ENCODE peak calls at places on chromosomes 11 and 22, in five cellular contexts. X is IMR-90, L is trophoblast cell, R is H1, U is mesenchymal stem cell. D is an unnamed sample.

GRCh38 chr11:32918427-32918826 is 25.8 kb downstream of the QSER1 start:
- DNase-seq in L (peak; percentile 43), R (no peak), X (peak; percentile 6), U (no peak), D (no peak)

GRCh38 chr11:64900263-64900678 is 16.7 kb downstream of the ATG2A start:
- DNase-seq in U (no peak), L (no peak), X (peak; percentile 13), R (no peak), D (no peak)

GRCh38 chr11:117831661-117832415 is 7.3 kb upstream of the FXYD2 start:
- DNase-seq in L (no peak), U (no peak), R (peak; percentile 29), X (no peak), D (no peak)

GRCh38 chr11:88623536-88623935 is 286.0 kb upstream of the CTSC start:
- DNase-seq in U (no peak), L (peak; percentile 23), R (no peak), X (peak; percentile 14), D (no peak)

GRCh38 chr11:104970756-104971155 is 2.4 kb upstream of the CASP4 start:
- DNase-seq in X (no peak), R (no peak), L (no peak), U (no peak), D (no peak)

GRCh38 chr11:130786987-130787688 is 129.1 kb downstream of the SNX19 start:
- DNase-seq in R (no peak), U (no peak), X (peak; percentile 46), L (no peak), D (no peak)

GRCh38 chr11:2977113-2977512 is 15.0 kb downstream of the NAP1L4 start:
- DNase-seq in L (no peak), R (no peak), U (no peak), X (no peak), D (no peak)

GRCh38 chr11:118614511-118614910 is 7.1 kb downstream of the PHLDB1 start:
- DNase-seq in R (peak; percentile 46), L (no peak), X (no peak), U (no peak), D (no peak)

GRCh38 chr11:45146072-45147016 is at the start of gene PRDM11:
- DNase-seq in R (peak; percentile 65), U (peak; percentile 85), L (peak; percentile 82), X (peak; percentile 72), D (peak; percentile 47)

GRCh38 chr22:46076651-46077339 is 73.5 kb upstream of the PPARA start:
- DNase-seq in X (peak; percentile 37), U (no peak), R (no peak), L (no peak), D (no peak)

GRCh38 chr11:17171342-17171741 is 36.4 kb downstream of the PIK3C2A start:
- DNase-seq in X (peak; percentile 60), U (peak; percentile 17), L (peak; percentile 82), R (no peak), D (no peak)

GRCh38 chr11:26350002-26350401 is 18.1 kb downstream of the ANO3 start:
- DNase-seq in R (no peak), U (no peak), X (no peak), L (no peak), D (no peak)

GRCh38 chr22:45896153-45896951 is 80.6 kb downstream of the WNT7B start:
- DNase-seq in R (peak; percentile 79), X (no peak), U (no peak), L (peak; percentile 64), D (no peak)

GRCh38 chr11:75811485-75811884 is 3.5 kb upstream of the UVRAG start:
- DNase-seq in X (no peak), U (no peak), R (no peak), L (no peak), D (no peak)

GRCh38 chr11:27385245-27385644 is 22.2 kb upstream of the CCDC34 start:
- DNase-seq in U (peak; percentile 76), X (peak; percentile 82), R (no peak), L (peak; percentile 73), D (no peak)

GRCh38 chr11:57614234-57614772 is 16.8 kb downstream of the SERPING1 start:
- DNase-seq in L (peak; percentile 77), U (no peak), X (no peak), R (no peak), D (no peak)

GRCh38 chr11:65487467-65488272 is 11.2 kb upstream of the MALAT1 start:
- DNase-seq in X (peak; percentile 100), U (peak; percentile 100), L (peak; percentile 100), R (peak; percentile 95), D (peak; percentile 99)

GRCh38 chr22:42925598-42925997 is 68.5 kb upstream of the ARFGAP3 start:
- DNase-seq in X (no peak), U (no peak), L (no peak), R (no peak), D (no peak)

GRCh38 chr11:6315811-6316425 is 4.4 kb downstream of the CAVIN3 start:
- DNase-seq in U (peak; percentile 73), X (peak; percentile 65), R (peak; percentile 65), L (peak; percentile 77), D (peak; percentile 64)

GRCh38 chr11:69992943-69993694 is 85.0 kb upstream of the ANO1 start:
- DNase-seq in R (no peak), X (no peak), U (no peak), L (peak; percentile 47), D (no peak)

GRCh38 chr11:68942751-68943271 is 38.0 kb downstream of the MRGPRD start:
- DNase-seq in U (no peak), L (no peak), R (no peak), X (no peak), D (no peak)

GRCh38 chr22:23408321-23408720 is 171.8 kb downstream of the IGLL1 start:
- DNase-seq in X (no peak), R (no peak), L (peak; percentile 56), U (no peak), D (no peak)

GRCh38 chr11:5488798-5489399 is 414 bp downstream of the OR52D1 start:
- DNase-seq in X (no peak), U (no peak), L (no peak), R (no peak), D (no peak)

DNA sequence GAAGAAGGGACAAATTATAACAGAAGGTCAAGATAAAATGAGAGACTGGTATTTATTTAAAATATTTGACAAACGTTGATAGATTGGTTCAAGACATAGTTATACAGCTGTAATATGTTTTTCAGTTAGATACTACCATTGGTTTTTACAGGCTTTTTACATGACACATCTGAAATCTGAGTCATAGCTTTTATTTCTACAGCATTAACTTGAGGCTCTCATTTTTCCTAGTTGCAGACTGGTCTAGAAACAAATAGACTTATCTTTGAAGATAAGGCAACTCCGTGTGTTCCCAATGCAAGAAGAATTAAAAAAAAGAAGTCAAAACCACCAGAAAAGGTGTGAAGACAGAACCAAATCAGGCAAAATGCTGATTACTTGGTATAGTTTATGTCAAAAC is 31.3 kb downstream of the CEP57 start:
- DNase-seq in L (no peak), U (peak; percentile 45), X (peak; percentile 77), R (no peak), D (no peak)
- H3K36me3 ChIP-seq in L (peaks cover 7% of the 10 kb centered on the region), U (peaks cover 70% of the 10 kb centered on the region), X (peaks cover 5% of the 10 kb centered on the region), R (peaks cover 18% of the 10 kb centered on the region), D (peaks cover 92% of the 10 kb centered on the region)

GRCh38 chr11:125226701-125227100 is 62.1 kb downstream of the PKNOX2 start:
- DNase-seq in U (no peak), L (no peak), R (no peak), X (no peak), D (no peak)

GRCh38 chr11:125228425-125228824 is 63.9 kb downstream of the PKNOX2 start:
- DNase-seq in L (no peak), R (no peak), X (no peak), U (no peak), D (no peak)

GRCh38 chr11:125227151-125227550 is 62.6 kb downstream of the PKNOX2 start:
- DNase-seq in L (no peak), X (no peak), R (no peak), U (no peak), D (no peak)

GRCh38 chr11:125229916-125230315 is 65.4 kb downstream of the PKNOX2 start:
- DNase-seq in U (no peak), X (no peak), L (no peak), R (no peak), D (no peak)

DNA sequence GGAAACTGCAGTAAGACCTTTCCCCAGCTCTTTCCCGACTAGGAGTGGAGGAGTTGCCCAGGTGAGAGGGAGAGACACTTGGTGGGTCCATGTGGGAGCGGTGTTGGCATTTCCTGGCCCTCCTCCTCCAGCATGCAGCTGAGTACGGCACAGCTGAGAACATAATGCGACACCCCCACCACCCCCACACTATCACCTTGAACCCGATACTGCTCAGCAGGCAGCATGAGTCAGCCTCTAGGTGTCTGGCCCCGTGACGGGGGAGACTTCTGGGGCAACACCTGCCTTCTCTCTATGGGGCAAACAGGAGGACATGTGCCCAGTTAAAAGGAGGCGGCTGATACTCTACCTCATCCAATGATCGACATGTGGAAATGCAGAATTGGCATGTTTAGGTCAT is 64.5 kb downstream of the PKNOX2 start:
- DNase-seq in L (no peak), X (no peak), U (no peak), R (no peak), D (no peak)
- H3K14ac ChIP-seq in L (no peak overlapping the region), X (no peak overlapping the region), U (no peak overlapping the region), R (no peak overlapping the region), D (no peak overlapping the region)

GRCh38 chr11:46675288-46675851 is 25.0 kb downstream of the ARHGAP1 start:
- DNase-seq in R (no peak), X (peak; percentile 72), U (peak; percentile 61), L (no peak), D (no peak)
- H3K36me3 ChIP-seq in R (peaks cover 32% of the 10 kb centered on the region), X (peaks cover 58% of the 10 kb centered on the region), U (peaks cover 79% of the 10 kb centered on the region), L (peaks cover 53% of the 10 kb centered on the region), D (peaks cover 71% of the 10 kb centered on the region)

GRCh38 chr11:119739021-119739703 is 10.2 kb upstream of the NECTIN1 start:
- DNase-seq in L (no peak), R (no peak), U (no peak), X (no peak), D (no peak)

GRCh38 chr11:119743041-119743440 is 14.0 kb upstream of the NECTIN1 start:
- DNase-seq in R (no peak), L (no peak), X (no peak), U (no peak), D (no peak)

GRCh38 chr11:119742263-119742861 is 13.4 kb upstream of the NECTIN1 start:
- DNase-seq in X (no peak), R (peak; percentile 78), U (peak; percentile 19), L (no peak), D (peak; percentile 44)

GRCh38 chr11:119739975-119740374 is 11.0 kb upstream of the NECTIN1 start:
- DNase-seq in L (no peak), U (no peak), X (no peak), R (no peak), D (no peak)

GRCh38 chr11:119741369-119742262 is 12.6 kb upstream of the NECTIN1 start:
- DNase-seq in X (no peak), R (peak; percentile 95), L (peak; percentile 45), U (peak; percentile 41), D (peak; percentile 56)
- H3K14ac ChIP-seq in X (no peak overlapping the region), R (no peak overlapping the region), L (no peak overlapping the region), U (no peak overlapping the region), D (peak overlapping the region; percentile 76)

DNA sequence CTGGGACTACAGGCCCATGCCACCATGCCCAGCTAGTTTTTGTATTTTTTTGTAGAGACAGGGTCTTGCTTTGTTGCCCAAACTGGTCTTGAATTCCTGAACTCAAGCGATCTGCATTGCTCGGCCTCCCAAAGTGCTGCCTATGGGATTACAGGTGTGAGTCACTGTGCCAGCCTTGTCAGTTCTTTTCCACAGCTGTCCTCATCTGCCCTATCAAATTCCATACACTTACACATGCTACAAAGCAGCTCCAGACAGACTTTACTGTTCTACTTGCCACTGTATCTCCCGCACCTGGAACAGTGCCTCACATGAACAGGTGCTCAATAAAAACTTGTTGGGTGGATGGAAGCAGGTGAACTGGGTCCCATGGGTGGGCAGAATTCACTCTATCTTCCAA is 8.2 kb downstream of the STX5 start:
- DNase-seq in L (no peak), X (no peak), R (no peak), U (no peak), D (no peak)
- H3K36me3 ChIP-seq in L (peaks cover 70% of the 10 kb centered on the region), X (peaks cover 72% of the 10 kb centered on the region), R (peaks cover 40% of the 10 kb centered on the region), U (peaks cover 87% of the 10 kb centered on the region), D (peaks cover 36% of the 10 kb centered on the region)

GRCh38 chr11:14642873-14643696 is 519 bp upstream of the PDE3B start:
- DNase-seq in R (no peak), X (no peak), L (no peak), U (no peak), D (no peak)
- H3K14ac ChIP-seq in R (no peak overlapping the region), X (no peak overlapping the region), L (peak overlapping the region; percentile 86), U (no peak overlapping the region), D (no peak overlapping the region)

D was measured in neuronal stem cell.